ENCODE peak calls at places on chromosomes 12 and 14, in five cellular contexts. N is HCT116, O is GM23338, E is endothelial cell of umbilical vein, X is GM12878. C is an unnamed sample.

GRCh38 chr14:56294125-56294524 is 175.9 kb downstream of the PELI2 start:
- DNase-seq in X (no peak), E (no peak), N (no peak), O (peak; percentile 38), C (no peak)

GRCh38 chr12:102474438-102475064 is 5.8 kb downstream of the IGF1 start:
- DNase-seq in N (peak; percentile 26), O (no peak), X (no peak), E (no peak), C (no peak)

GRCh38 chr14:99698642-99699041 is 14.5 kb downstream of the CYP46A1 start:
- DNase-seq in X (no peak), O (no peak), E (no peak), N (no peak), C (no peak)

GRCh38 chr14:100486025-100486828 is 101.0 kb downstream of the BEGAIN start:
- DNase-seq in N (no peak), E (peak; percentile 53), O (peak; percentile 94), X (peak; percentile 66), C (peak; percentile 34)

GRCh38 chr12:8446642-8447547 is 8.9 kb upstream of the CLEC6A start:
- DNase-seq in E (peak; percentile 0), N (no peak), O (no peak), X (no peak), C (no peak)

GRCh38 chr12:6827982-6828670 is at the start of gene P3H3:
- DNase-seq in E (peak; percentile 56), O (peak; percentile 86), X (no peak), N (no peak), C (no peak)

GRCh38 chr12:1908758-1909157 is 9.7 kb downstream of the CACNA2D4 start:
- DNase-seq in N (no peak), O (no peak), X (no peak), E (no peak), C (no peak)

GRCh38 chr12:107014050-107014449 is 27.1 kb upstream of the MTERF2 start:
- DNase-seq in N (peak; percentile 56), X (no peak), O (peak; percentile 72), E (no peak), C (no peak)

GRCh38 chr14:39102265-39102968 is 618 bp downstream of the SEC23A start:
- DNase-seq in X (no peak), N (no peak), E (peak; percentile 58), O (peak; percentile 31), C (no peak)

GRCh38 chr14:96267336-96267735 is 11.3 kb downstream of the BDKRB1 start:
- DNase-seq in X (no peak), N (no peak), E (no peak), O (no peak), C (peak; percentile 87)

GRCh38 chr14:70045715-70046535 is 142.8 kb downstream of the SLC8A3 start:
- DNase-seq in E (peak; percentile 56), N (peak; percentile 54), X (no peak), O (peak; percentile 88), C (no peak)

GRCh38 chr12:131542351-131542750 is 168.5 kb upstream of the SFSWAP start:
- DNase-seq in X (no peak), E (no peak), O (no peak), N (no peak), C (no peak)

GRCh38 chr14:63134801-63135200 is 69.4 kb upstream of the RHOJ start:
- DNase-seq in N (no peak), E (peak; percentile 15), O (peak; percentile 48), X (no peak), C (no peak)

GRCh38 chr12:103596981-103597380 is 9.9 kb downstream of the STAB2 start:
- DNase-seq in X (no peak), O (no peak), E (no peak), N (no peak), C (no peak)

GRCh38 chr12:103600967-103601728 is 14.1 kb downstream of the STAB2 start:
- DNase-seq in E (peak; percentile 76), O (no peak), N (no peak), X (no peak), C (no peak)

DNA sequence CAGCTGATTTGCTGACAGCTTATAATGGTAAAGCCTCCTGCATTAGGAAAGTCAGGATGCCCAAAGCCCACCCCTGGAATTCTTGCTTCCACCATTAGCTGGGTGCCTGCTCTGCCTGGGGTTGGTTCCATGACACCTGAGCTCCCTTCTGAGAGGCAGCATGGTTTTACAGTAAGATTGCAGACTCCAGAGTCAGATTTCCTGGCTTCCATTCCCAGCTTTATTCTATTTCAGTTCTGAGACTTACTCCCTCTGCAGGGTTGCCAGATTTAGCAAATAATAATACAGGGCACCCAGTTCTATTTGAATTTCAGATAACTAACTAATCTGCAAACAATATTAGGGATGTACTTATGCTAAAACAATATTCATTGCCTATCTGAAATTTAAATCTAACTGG is 12.2 kb downstream of the STAB2 start:
- DNase-seq in E (no peak), N (no peak), O (no peak), X (no peak), C (no peak)
- H3K4me3 ChIP-seq in E (no peak overlapping the region), N (no peak overlapping the region), O (no peak overlapping the region), X (no peak overlapping the region), C (no peak overlapping the region)

GRCh38 chr12:122517877-122518276 is 8.9 kb downstream of the RSRC2 start:
- DNase-seq in O (no peak), X (no peak), N (no peak), E (no peak), C (no peak)

GRCh38 chr12:122516544-122517361 is 10.0 kb downstream of the RSRC2 start:
- DNase-seq in X (no peak), E (no peak), N (no peak), O (no peak), C (no peak)

GRCh38 chr12:122515275-122515674 is 11.5 kb downstream of the RSRC2 start:
- DNase-seq in N (no peak), O (no peak), X (no peak), E (no peak), C (no peak)

GRCh38 chr12:122518908-122519307 is 7.8 kb downstream of the RSRC2 start:
- DNase-seq in X (no peak), O (no peak), N (no peak), E (no peak), C (no peak)

DNA sequence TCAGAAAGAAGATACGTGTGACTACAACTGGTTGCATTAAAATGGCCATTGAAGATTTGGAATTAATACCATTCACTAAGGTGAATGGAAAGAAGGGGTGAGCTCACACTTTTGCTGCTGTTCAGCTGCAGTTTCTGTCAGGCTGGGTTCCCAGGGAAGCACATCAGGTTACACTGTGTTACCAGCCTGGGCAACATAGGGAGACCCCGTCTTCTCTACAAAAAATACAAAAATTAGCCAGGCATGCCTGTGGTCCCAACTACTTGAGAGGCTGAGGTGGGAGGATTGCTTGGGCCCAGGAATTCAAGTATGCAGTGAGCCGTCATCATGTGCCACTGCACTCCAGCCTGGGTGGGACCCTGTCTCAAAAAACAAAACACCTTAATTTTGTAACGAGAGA is 12.9 kb upstream of the ZCCHC8 start:
- DNase-seq in E (no peak), X (no peak), N (no peak), O (no peak), C (no peak)
- TF ChIP-seq POLR2AphosphoS5 in E (no peak), X (peak; percentile 64), N (no peak), O (no peak), C (no peak)

GRCh38 chr14:102049258-102050025 is 37.4 kb downstream of the HSP90AA1 start:
- DNase-seq in N (no peak), O (no peak), X (no peak), E (no peak), C (no peak)
- TF ChIP-seq EZH2 in N (no peak), O (no peak), X (no peak), E (no peak), C (no peak)

GRCh38 chr12:88575361-88575959 is 4.8 kb downstream of the KITLG start:
- DNase-seq in O (no peak), N (no peak), E (no peak), X (no peak), C (no peak)
- H3K4me3 ChIP-seq in O (no peak overlapping the region), N (no peak overlapping the region), E (no peak overlapping the region), X (no peak overlapping the region), C (no peak overlapping the region)

GRCh38 chr12:124392991-124393790 is 98.3 kb downstream of the RFLNA start:
- DNase-seq in E (peak; percentile 81), X (no peak), N (no peak), O (no peak), C (no peak)
- TF ChIP-seq POLR2AphosphoS5 in E (peak; percentile 62), X (no peak), N (peak; percentile 51), O (no peak), C (no peak)

GRCh38 chr12:21073129-21073528 is 57.9 kb upstream of the SLCO1B1 start:
- DNase-seq in O (no peak), E (no peak), X (no peak), N (peak; percentile 45), C (no peak)
- TF ChIP-seq EZH2 in O (no peak), E (no peak), X (no peak), N (no peak), C (no peak)

DNA sequence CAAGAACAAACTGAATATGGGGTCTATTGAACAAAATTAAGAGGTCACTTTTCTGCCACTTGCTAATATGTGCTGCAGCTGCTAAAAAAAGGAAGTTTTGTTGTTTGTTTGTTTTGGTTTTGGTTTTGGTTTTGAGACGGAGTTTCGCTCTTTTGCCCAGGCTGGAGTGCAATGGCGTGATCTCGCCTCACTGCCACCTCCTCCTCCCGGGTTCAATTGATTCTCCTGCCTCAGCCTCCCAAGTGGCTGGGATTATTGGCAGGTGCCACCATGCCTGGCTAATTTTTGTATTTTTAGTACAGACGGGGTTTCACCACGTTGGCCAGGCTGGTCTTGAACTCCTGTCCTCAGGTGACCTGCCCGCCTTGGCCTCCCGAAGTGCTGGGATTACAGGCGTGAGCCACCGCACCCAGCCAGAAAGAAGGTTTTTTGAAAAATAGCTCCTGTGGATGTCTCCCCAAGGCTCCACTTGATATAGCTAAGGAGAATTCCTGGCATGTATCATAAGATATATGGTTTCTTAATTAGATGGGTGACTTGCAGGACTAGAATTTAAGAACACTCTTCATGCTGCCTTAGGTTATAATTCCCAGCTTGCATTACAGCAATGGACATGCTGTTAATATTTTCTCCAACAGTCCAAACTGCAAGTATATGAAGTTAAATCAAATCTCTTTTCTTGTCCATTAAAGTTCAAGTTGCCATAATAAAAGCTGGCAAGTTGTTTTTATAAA is 237.6 kb upstream of the AMIGO2 start:
- DNase-seq in N (no peak), E (no peak), X (no peak), O (no peak), C (no peak)
- H3K4me3 ChIP-seq in N (no peak overlapping the region), E (no peak overlapping the region), X (no peak overlapping the region), O (no peak overlapping the region), C (no peak overlapping the region)

GRCh38 chr14:94770251-94770749 is 387 bp upstream of the GSC start:
- DNase-seq in N (no peak), O (peak; percentile 72), X (no peak), E (no peak), C (no peak)

GRCh38 chr14:94768141-94768520 is 1.8 kb downstream of the GSC start:
- DNase-seq in E (no peak), N (no peak), X (no peak), O (no peak), C (no peak)

GRCh38 chr14:94767321-94767878 is 2.5 kb downstream of the GSC start:
- DNase-seq in N (no peak), E (no peak), O (peak; percentile 54), X (no peak), C (no peak)

GRCh38 chr14:94769413-94770250 is at the start of gene GSC:
- DNase-seq in X (no peak), N (no peak), O (peak; percentile 89), E (peak; percentile 21), C (no peak)

GRCh38 chr14:94768521-94769412 is 1.1 kb downstream of the GSC start:
- DNase-seq in O (peak; percentile 72), N (no peak), X (no peak), E (no peak), C (no peak)
- TF ChIP-seq POLR2AphosphoS5 in O (no peak), N (no peak), X (no peak), E (no peak), C (no peak)